ENCODE peak calls at places on chromosomes 13 and 19, in seven cellular contexts. Y, U, O, V, Q, R and T are unnamed samples.

GRCh38 chr19:33438987-33439781 is 65.7 kb downstream of the CEBPG start:
- DNase-seq in Y (no peak), U (no peak), O (no peak), V (no peak), Q (no peak), R (no peak), T (no peak)

GRCh38 chr19:39430675-39431593 is 4.8 kb downstream of the RPS16 start:
- DNase-seq in Y (no peak), U (peak; percentile 99), O (no peak), V (peak; percentile 97), Q (no peak), R (peak; percentile 59), T (no peak)

GRCh38 chr19:19324059-19324755 is 3.6 kb downstream of the MAU2 start:
- DNase-seq in Y (no peak), U (no peak), O (no peak), V (no peak), Q (no peak), R (no peak), T (no peak)

GRCh38 chr13:20270163-20270865 is 38.2 kb upstream of the GJB6 start:
- DNase-seq in Y (no peak), U (no peak), O (no peak), V (no peak), Q (no peak), R (no peak), T (no peak)

GRCh38 chr19:1673645-1674292 is 21.4 kb upstream of the TCF3 start:
- DNase-seq in Y (no peak), U (no peak), O (no peak), V (no peak), Q (no peak), R (no peak), T (no peak)

GRCh38 chr19:5914946-5915781 is 1.1 kb downstream of the CAPS start:
- DNase-seq in Y (peak; percentile 80), U (no peak), O (no peak), V (no peak), Q (no peak), R (peak; percentile 62), T (peak; percentile 55)

GRCh38 chr13:28467886-28468519 is 26.9 kb downstream of the FLT1 start:
- DNase-seq in Y (no peak), U (no peak), O (no peak), V (no peak), Q (no peak), R (no peak), T (no peak)

GRCh38 chr19:23686622-23687423 is at the start of gene ZNF675:
- DNase-seq in Y (peak; percentile 93), U (peak; percentile 90), O (no peak), V (peak; percentile 87), Q (peak; percentile 96), R (peak; percentile 93), T (peak; percentile 95)

GRCh38 chr19:4357095-4357797 is 13.9 kb downstream of the MPND start:
- DNase-seq in Y (no peak), U (no peak), O (no peak), V (no peak), Q (peak; percentile 60), R (no peak), T (peak; percentile 73)

GRCh38 chr13:47890146-47890814 is 110.8 kb downstream of the SUCLA2 start:
- DNase-seq in Y (no peak), U (no peak), O (no peak), V (no peak), Q (no peak), R (no peak), T (no peak)

GRCh38 chr13:47066261-47066660 is 169.4 kb upstream of the HTR2A start:
- DNase-seq in Y (no peak), U (no peak), O (no peak), V (no peak), Q (no peak), R (no peak), T (no peak)

GRCh38 chr19:54247106-54247930 is 4.7 kb upstream of the LILRA6 start:
- DNase-seq in Y (no peak), U (no peak), O (no peak), V (no peak), Q (peak; percentile 49), R (no peak), T (no peak)

GRCh38 chr13:106700007-106700950 is 132.3 kb upstream of the ARGLU1 start:
- DNase-seq in Y (no peak), U (peak; percentile 25), O (no peak), V (no peak), Q (no peak), R (no peak), T (no peak)

GRCh38 chr19:38848299-38849146 is 1.3 kb downstream of the HNRNPL start:
- DNase-seq in Y (no peak), U (peak; percentile 16), O (no peak), V (no peak), Q (no peak), R (no peak), T (no peak)

GRCh38 chr13:70668293-70668692 is 560.0 kb upstream of the KLHL1 start:
- DNase-seq in Y (no peak), U (peak; percentile 13), O (no peak), V (no peak), Q (no peak), R (no peak), T (peak; percentile 61)

GRCh38 chr19:33125929-33126388 is 6.0 kb upstream of the WDR88 start:
- DNase-seq in Y (peak; percentile 54), U (peak; percentile 73), O (no peak), V (peak; percentile 28), Q (no peak), R (peak; percentile 46), T (no peak)

GRCh38 chr13:96816261-96816660 is 178.0 kb downstream of the OXGR1 start:
- DNase-seq in Y (no peak), U (no peak), O (no peak), V (no peak), Q (no peak), R (no peak), T (no peak)

GRCh38 chr19:40703029-40703755 is 12.7 kb upstream of the NUMBL start:
- DNase-seq in Y (no peak), U (no peak), O (no peak), V (no peak), Q (no peak), R (no peak), T (no peak)

GRCh38 chr19:32767951-32768679 is 48.5 kb downstream of the TDRD12 start:
- DNase-seq in Y (no peak), U (no peak), O (no peak), V (no peak), Q (no peak), R (no peak), T (no peak)

GRCh38 chr13:90868321-90868920 is 479.1 kb upstream of the MIR17HG start:
- DNase-seq in Y (no peak), U (peak; percentile 23), O (no peak), V (peak; percentile 8), Q (no peak), R (no peak), T (no peak)

GRCh38 chr19:3005345-3005744 is 23.7 kb downstream of the TLE2 start:
- DNase-seq in Y (no peak), U (no peak), O (no peak), V (no peak), Q (no peak), R (no peak), T (no peak)
- H3K4me1 ChIP-seq in Y (no peaks in the 10 kb centered on the region), U (no peaks in the 10 kb centered on the region), O (no peaks in the 10 kb centered on the region), V (peaks cover 3% of the 10 kb centered on the region), Q (no peaks in the 10 kb centered on the region), R (no peaks in the 10 kb centered on the region), T (no peaks in the 10 kb centered on the region)

DNA sequence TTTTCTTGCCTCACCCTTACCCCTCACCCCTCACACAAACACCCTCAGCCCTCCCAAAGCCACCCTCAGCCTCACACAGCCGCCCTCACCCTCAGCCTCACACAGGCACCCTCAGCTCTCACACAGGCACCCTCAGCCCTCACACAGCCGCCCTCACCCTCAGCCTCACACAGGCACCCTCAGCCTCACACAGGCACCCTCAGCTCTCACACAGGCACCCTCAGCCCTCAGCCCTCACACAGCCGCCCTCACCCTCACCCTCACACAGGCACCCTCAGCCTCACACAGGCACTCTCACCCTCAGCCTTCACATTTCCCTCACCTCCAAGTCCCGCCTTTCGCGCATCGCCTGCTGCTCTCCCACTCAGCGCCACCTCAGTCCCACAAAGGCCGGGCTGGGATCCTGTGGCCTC is 287 bp upstream of the ZSCAN22 start:
- DNase-seq in Y (no peak), U (no peak), O (no peak), V (no peak), Q (no peak), R (no peak), T (no peak)
- TF ChIP-seq POLR2AphosphoS5 in Y (no peak), U (no peak), O (no peak), V (no peak), Q (no peak), R (no peak), T (no peak)

GRCh38 chr19:35117017-35117570 is 1.5 kb downstream of the FXYD3 start:
- DNase-seq in Y (no peak), U (no peak), O (no peak), V (no peak), Q (no peak), R (no peak), T (no peak)
- H3K4me3 ChIP-seq in Y (peak overlapping the region; percentile 42), U (no peak overlapping the region), O (peak overlapping the region; percentile 8), V (no peak overlapping the region), Q (peak overlapping the region; percentile 57), R (peak overlapping the region; percentile 43), T (peak overlapping the region; percentile 52)

DNA sequence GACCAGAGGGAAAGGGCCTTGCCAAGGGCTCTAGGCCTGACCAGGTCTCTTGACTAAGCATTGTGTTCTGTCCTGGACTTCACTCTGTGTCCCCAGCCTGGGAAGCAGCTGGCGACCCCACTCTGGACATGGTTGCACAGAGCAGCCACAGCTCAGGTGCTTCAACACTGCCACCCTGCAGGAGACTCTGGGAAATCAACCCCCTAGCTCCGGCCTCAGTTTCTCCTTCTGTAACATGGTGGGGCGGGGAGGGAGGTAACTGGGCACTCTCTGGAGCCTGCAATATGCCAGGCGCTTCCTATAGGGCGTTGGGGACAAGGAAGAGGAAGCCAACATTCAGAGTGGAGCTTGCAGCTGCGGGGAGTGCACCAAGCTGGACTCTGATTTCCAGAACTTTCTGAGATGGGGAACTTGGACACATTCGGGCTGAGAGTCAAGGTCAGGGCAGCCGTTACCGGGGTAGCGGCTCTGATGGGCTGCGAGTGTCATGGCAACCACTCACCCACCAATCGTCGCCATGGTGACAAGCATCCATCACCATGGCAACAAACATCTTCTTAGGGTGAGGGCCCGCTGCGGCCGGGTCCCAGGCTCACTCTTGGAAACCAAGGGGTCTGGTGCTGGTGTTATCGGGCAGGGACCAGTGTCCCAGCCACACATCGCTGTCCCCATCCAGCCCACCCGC is 12.8 kb downstream of the F2RL3 start:
- DNase-seq in Y (no peak), U (no peak), O (no peak), V (no peak), Q (no peak), R (no peak), T (no peak)
- H3K4me1 ChIP-seq in Y (peaks cover 12% of the 10 kb centered on the region), U (no peaks in the 10 kb centered on the region), O (peaks cover 2% of the 10 kb centered on the region), V (peaks cover 5% of the 10 kb centered on the region), Q (peaks cover 7% of the 10 kb centered on the region), R (peaks cover 9% of the 10 kb centered on the region), T (peaks cover 7% of the 10 kb centered on the region)